ENCODE peak calls at places on chromosome 18, in five cellular contexts. J, Y, K, Z and U are unnamed samples.

GRCh38 chr18:50662177-50662576 is 102.3 kb downstream of the MAPK4 start:
- DNase-seq in J (peak; percentile 21), Y (peak; percentile 47), K (no peak), Z (no peak), U (no peak)

GRCh38 chr18:58532298-58532697 is 96.6 kb downstream of the ALPK2 start:
- DNase-seq in J (no peak), Y (no peak), K (no peak), Z (no peak), U (no peak)

GRCh38 chr18:69000366-69000765 is 202.5 kb downstream of the CCDC102B start:
- DNase-seq in J (no peak), Y (no peak), K (no peak), Z (no peak), U (no peak)

GRCh38 chr18:21132398-21132918 is 20.8 kb upstream of the ROCK1 start:
- DNase-seq in J (no peak), Y (no peak), K (no peak), Z (no peak), U (no peak)

GRCh38 chr18:39724652-39725051 is 2159.1 kb upstream of the CELF4 start:
- DNase-seq in J (no peak), Y (no peak), K (no peak), Z (no peak), U (no peak)

GRCh38 chr18:50649821-50650220 is 89.9 kb downstream of the MAPK4 start:
- DNase-seq in J (no peak), Y (no peak), K (peak; percentile 72), Z (no peak), U (no peak)

GRCh38 chr18:26181343-26181826 is 44.9 kb upstream of the TAF4B start:
- DNase-seq in J (no peak), Y (no peak), K (no peak), Z (no peak), U (no peak)

GRCh38 chr18:75314117-75314516 is 103.5 kb downstream of the TSHZ1 start:
- DNase-seq in J (no peak), Y (no peak), K (no peak), Z (no peak), U (no peak)

GRCh38 chr18:24208270-24209035 is 69.6 kb downstream of the CABYR start:
- DNase-seq in J (no peak), Y (no peak), K (no peak), Z (no peak), U (no peak)

GRCh38 chr18:39191931-39192330 is 1626.3 kb upstream of the CELF4 start:
- DNase-seq in J (no peak), Y (no peak), K (no peak), Z (no peak), U (no peak)

GRCh38 chr18:48492880-48493279 is 46.0 kb upstream of the CTIF start:
- DNase-seq in J (no peak), Y (no peak), K (no peak), Z (no peak), U (no peak)

GRCh38 chr18:23958036-23958435 is 56.5 kb upstream of the TTC39C start:
- DNase-seq in J (no peak), Y (no peak), K (peak; percentile 72), Z (no peak), U (no peak)

GRCh38 chr18:43877922-43878321 is 600.6 kb upstream of the SYT4 start:
- DNase-seq in J (no peak), Y (no peak), K (no peak), Z (no peak), U (no peak)

GRCh38 chr18:51195602-51196115 is 1.8 kb downstream of the MEX3C start:
- DNase-seq in J (peak; percentile 87), Y (peak; percentile 87), K (peak; percentile 14), Z (no peak), U (no peak)

GRCh38 chr18:60865801-60866200 is 467.4 kb upstream of the CDH20 start:
- DNase-seq in J (no peak), Y (no peak), K (no peak), Z (no peak), U (no peak)

GRCh38 chr18:48079885-48080284 is 149.4 kb upstream of the SMAD2 start:
- DNase-seq in J (no peak), Y (no peak), K (no peak), Z (no peak), U (no peak)

GRCh38 chr18:77512152-77512551 is 262.5 kb downstream of the GALR1 start:
- DNase-seq in J (no peak), Y (no peak), K (no peak), Z (no peak), U (no peak)

GRCh38 chr18:55780591-55781071 is 192.6 kb upstream of the TCF4 start:
- DNase-seq in J (no peak), Y (no peak), K (no peak), Z (no peak), U (no peak)

GRCh38 chr18:59233017-59233410 is 13.1 kb downstream of the GRP start:
- DNase-seq in J (no peak), Y (no peak), K (no peak), Z (no peak), U (no peak)

GRCh38 chr18:59707306-59707705 is 10.1 kb upstream of the CCBE1 start:
- DNase-seq in J (no peak), Y (no peak), K (no peak), Z (no peak), U (no peak)

GRCh38 chr18:13629841-13630747 is 96.3 kb downstream of the FAM210A start:
- DNase-seq in J (peak; percentile 67), Y (peak; percentile 87), K (peak; percentile 58), Z (peak; percentile 31), U (no peak)

GRCh38 chr18:50283469-50284209 is 2.3 kb upstream of the MBD1 start:
- DNase-seq in J (no peak), Y (no peak), K (no peak), Z (no peak), U (no peak)

GRCh38 chr18:14086459-14087231 is 45.6 kb downstream of the ZNF519 start:
- DNase-seq in J (peak; percentile 50), Y (peak; percentile 81), K (no peak), Z (no peak), U (no peak)

GRCh38 chr18:75204262-75204977 is 4.5 kb downstream of the PTGR3 start:
- DNase-seq in J (no peak), Y (peak; percentile 57), K (peak; percentile 34), Z (no peak), U (no peak)

GRCh38 chr18:6821346-6821745 is 91.8 kb downstream of the ARHGAP28 start:
- DNase-seq in J (no peak), Y (no peak), K (no peak), Z (no peak), U (no peak)

GRCh38 chr18:59835656-59836379 is 64.0 kb upstream of the PMAIP1 start:
- DNase-seq in J (no peak), Y (peak; percentile 38), K (no peak), Z (no peak), U (no peak)

GRCh38 chr18:48292787-48293409 is 116.3 kb downstream of the ZBTB7C start:
- DNase-seq in J (no peak), Y (no peak), K (no peak), Z (no peak), U (no peak)

GRCh38 chr18:39462436-39462835 is 1896.8 kb upstream of the CELF4 start:
- DNase-seq in J (no peak), Y (no peak), K (no peak), Z (no peak), U (no peak)

GRCh38 chr18:532023-532422 is 31.5 kb upstream of the COLEC12 start:
- DNase-seq in J (no peak), Y (no peak), K (no peak), Z (no peak), U (no peak)

GRCh38 chr18:58103339-58103930 is 59.4 kb downstream of the NEDD4L start:
- DNase-seq in J (no peak), Y (no peak), K (no peak), Z (no peak), U (no peak)

GRCh38 chr18:29248856-29249255 is 1071.9 kb upstream of the CDH2 start:
- DNase-seq in J (no peak), Y (peak; percentile 9), K (no peak), Z (no peak), U (no peak)

GRCh38 chr18:33831424-33831823 is 253.4 kb downstream of the ASXL3 start:
- DNase-seq in J (no peak), Y (no peak), K (no peak), Z (no peak), U (no peak)

GRCh38 chr18:33833847-33834246 is 255.8 kb downstream of the ASXL3 start:
- DNase-seq in J (no peak), Y (no peak), K (no peak), Z (no peak), U (no peak)

GRCh38 chr18:33826151-33826550 is 248.1 kb downstream of the ASXL3 start:
- DNase-seq in J (no peak), Y (no peak), K (no peak), Z (no peak), U (no peak)

GRCh38 chr18:33828949-33829348 is 250.9 kb downstream of the ASXL3 start:
- DNase-seq in J (no peak), Y (no peak), K (no peak), Z (no peak), U (no peak)

DNA sequence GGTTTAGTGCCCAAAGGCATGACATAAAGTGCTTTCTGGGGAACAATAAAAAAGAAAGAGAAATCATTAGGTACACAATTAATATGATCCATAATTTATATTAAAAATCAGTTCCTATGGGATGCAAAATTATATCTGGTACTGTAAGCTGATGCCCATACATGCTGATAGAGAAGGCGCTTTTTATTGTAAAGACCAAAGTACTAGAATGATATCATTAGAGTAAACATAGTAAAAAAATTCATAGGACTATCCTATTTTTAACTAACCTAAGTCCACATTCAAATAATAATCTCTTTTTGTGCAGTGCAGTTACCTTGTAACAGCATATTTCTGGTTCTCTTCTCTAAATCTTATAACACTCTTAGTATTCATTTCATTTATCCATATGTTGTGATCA is 252.2 kb downstream of the ASXL3 start:
- DNase-seq in J (no peak), Y (no peak), K (no peak), Z (no peak), U (no peak)
- TF ChIP-seq CTCF in J (no peak), Y (no peak), K (no peak), Z (no peak), U (no peak)

GRCh38 chr18:79317718-79318117 is 78.0 kb upstream of the NFATC1 start:
- DNase-seq in J (no peak), Y (no peak), K (no peak), Z (no peak), U (no peak)
- TF ChIP-seq CTCF in J (no peak), Y (no peak), K (no peak), Z (no peak), U (no peak)

GRCh38 chr18:62710417-62710816 is 4.9 kb upstream of the PHLPP1 start:
- DNase-seq in J (no peak), Y (no peak), K (no peak), Z (no peak), U (no peak)
- TF ChIP-seq CTCF in J (no peak), Y (no peak), K (no peak), Z (no peak), U (no peak)

GRCh38 chr18:35024196-35024595 is 17.0 kb upstream of the MAPRE2 start:
- DNase-seq in J (no peak), Y (no peak), K (no peak), Z (no peak), U (no peak)

GRCh38 chr18:35024965-35025364 is 16.2 kb upstream of the MAPRE2 start:
- DNase-seq in J (peak; percentile 13), Y (no peak), K (peak; percentile 82), Z (no peak), U (no peak)

GRCh38 chr18:35027206-35027605 is 14.0 kb upstream of the MAPRE2 start:
- DNase-seq in J (no peak), Y (no peak), K (no peak), Z (no peak), U (no peak)

GRCh38 chr18:35028556-35028955 is 12.7 kb upstream of the MAPRE2 start:
- DNase-seq in J (no peak), Y (no peak), K (no peak), Z (no peak), U (no peak)

GRCh38 chr18:35026407-35027061 is 14.7 kb upstream of the MAPRE2 start:
- DNase-seq in J (no peak), Y (peak; percentile 54), K (no peak), Z (no peak), U (no peak)
- TF ChIP-seq CTCF in J (peak; percentile 32), Y (peak; percentile 48), K (peak; percentile 30), Z (no peak), U (no peak)